ENCODE peak calls at places on chromosome 11, in seven cellular contexts. P is transverse colon, L is endothelial cell, H is BJ, V is A549, S is H9, U is astrocyte. C is an unnamed sample.

GRCh38 chr11:76310832-76311231 is 70.1 kb downstream of the THAP12 start:
- DNase-seq in P (no peak), L (no peak), H (no peak), V (no peak), S (no peak), U (no peak), C (no peak)

GRCh38 chr11:45663486-45664375 is 1.7 kb downstream of the CHST1 start:
- DNase-seq in P (no peak), L (no peak), H (no peak), V (no peak), S (no peak), U (no peak), C (no peak)

GRCh38 chr11:80103149-80103859 is 662.5 kb upstream of the TENM4 start:
- DNase-seq in P (no peak), L (no peak), H (peak; percentile 96), V (no peak), S (no peak), U (peak; percentile 94), C (no peak)

GRCh38 chr11:61918251-61919112 is 1.1 kb upstream of the RAB3IL1 start:
- DNase-seq in P (no peak), L (no peak), H (no peak), V (no peak), S (no peak), U (no peak), C (no peak)

GRCh38 chr11:98423933-98424332 is 596.8 kb upstream of the CNTN5 start:
- DNase-seq in P (no peak), L (no peak), H (no peak), V (no peak), S (no peak), U (no peak), C (no peak)

GRCh38 chr11:82980947-82981346 is 79.4 kb downstream of the DDIAS start:
- DNase-seq in P (no peak), L (no peak), H (no peak), V (no peak), S (no peak), U (no peak), C (no peak)

GRCh38 chr11:74004046-74004693 is 4.7 kb downstream of the UCP3 start:
- DNase-seq in P (no peak), L (no peak), H (no peak), V (no peak), S (no peak), U (no peak), C (no peak)

GRCh38 chr11:18737642-18738041 is 11.7 kb upstream of the IGSF22 start:
- DNase-seq in P (no peak), L (no peak), H (no peak), V (no peak), S (no peak), U (no peak), C (no peak)

GRCh38 chr11:8277691-8278090 is 14.0 kb upstream of the LMO1 start:
- DNase-seq in P (no peak), L (no peak), H (no peak), V (no peak), S (no peak), U (no peak), C (no peak)

GRCh38 chr11:100932474-100933100 is 197.0 kb downstream of the PGR start:
- DNase-seq in P (no peak), L (no peak), H (no peak), V (peak; percentile 17), S (no peak), U (no peak), C (no peak)

GRCh38 chr11:41085123-41085522 is 374.3 kb downstream of the LRRC4C start:
- DNase-seq in P (no peak), L (no peak), H (no peak), V (no peak), S (no peak), U (no peak), C (no peak)

GRCh38 chr11:22491826-22492225 is 133.8 kb downstream of the FANCF start:
- DNase-seq in P (no peak), L (no peak), H (peak; percentile 26), V (no peak), S (peak; percentile 33), U (peak; percentile 77), C (peak; percentile 18)

GRCh38 chr11:27039873-27040272 is 742 bp upstream of the BBOX1 start:
- DNase-seq in P (no peak), L (no peak), H (no peak), V (no peak), S (no peak), U (no peak), C (no peak)

GRCh38 chr11:46710821-46711269 is 8.2 kb upstream of the F2 start:
- DNase-seq in P (peak; percentile 17), L (no peak), H (peak; percentile 88), V (no peak), S (no peak), U (peak; percentile 97), C (no peak)

GRCh38 chr11:60204922-60205321 is 22.0 kb upstream of the MS4A6A start:
- DNase-seq in P (no peak), L (no peak), H (no peak), V (no peak), S (no peak), U (no peak), C (no peak)

GRCh38 chr11:22207162-22207561 is 14.3 kb downstream of the ANO5 start:
- DNase-seq in P (no peak), L (no peak), H (no peak), V (no peak), S (no peak), U (no peak), C (no peak)

GRCh38 chr11:34565417-34566208 is 52.0 kb upstream of the ELF5 start:
- DNase-seq in P (no peak), L (peak; percentile 26), H (no peak), V (peak; percentile 14), S (peak; percentile 57), U (no peak), C (no peak)

DNA sequence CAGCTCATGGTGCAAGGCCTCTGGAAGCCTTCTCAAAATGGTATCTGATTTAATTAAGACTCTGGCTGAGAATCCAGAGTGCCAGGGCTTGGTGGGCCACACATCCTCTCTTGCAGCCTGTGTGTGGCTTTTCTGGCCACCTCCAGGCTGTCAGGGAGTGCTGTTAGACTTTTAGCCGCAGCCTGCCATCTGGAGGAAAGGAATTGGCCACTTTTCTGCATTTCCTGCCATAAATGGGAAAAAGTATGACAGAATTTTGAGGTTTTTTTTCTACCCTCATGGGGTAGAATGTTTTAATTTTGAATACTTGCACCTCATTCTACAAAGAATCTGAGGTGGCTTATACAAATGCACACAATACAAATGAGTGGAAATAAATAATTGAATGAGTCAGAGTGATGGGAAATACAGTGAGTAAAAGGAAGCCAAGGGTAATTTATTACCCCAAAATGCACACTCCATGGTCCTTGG is 218.4 kb downstream of the ADAMTS15 start:
- DNase-seq in P (no peak), L (no peak), H (no peak), V (no peak), S (no peak), U (peak; percentile 73), C (no peak)
- TF ChIP-seq CTCF in P (no peak), L (no peak), H (peak; percentile 34), V (no peak), S (no peak), U (no peak), C (no peak)

GRCh38 chr11:78149646-78150045 is 10.2 kb upstream of the ALG8 start:
- DNase-seq in P (no peak), L (no peak), H (no peak), V (peak; percentile 18), S (no peak), U (peak; percentile 43), C (no peak)
- TF ChIP-seq CTCF in P (no peak), L (no peak), H (peak; percentile 43), V (peak; percentile 39), S (no peak), U (peak; percentile 27), C (no peak)

DNA sequence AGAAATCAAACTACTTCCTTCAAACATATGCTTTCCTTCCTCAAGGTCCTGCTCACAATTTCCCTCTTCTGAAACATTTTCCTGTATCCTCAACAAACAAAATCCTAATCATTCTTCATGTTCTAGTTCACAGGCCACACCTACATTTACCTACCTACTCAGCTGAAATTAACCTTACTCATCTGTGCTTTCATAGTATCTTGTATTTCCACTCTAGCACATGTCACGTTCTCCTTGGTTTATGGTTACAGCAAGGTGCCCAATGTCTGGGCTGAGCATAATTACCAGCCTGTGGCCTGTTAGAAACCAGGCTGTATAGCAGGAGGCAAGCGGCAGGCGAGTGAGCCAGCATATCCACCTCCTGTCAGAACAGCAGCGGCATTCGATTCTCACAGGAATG is 13.2 kb downstream of the DCUN1D5 start:
- DNase-seq in P (no peak), L (no peak), H (no peak), V (no peak), S (no peak), U (no peak), C (no peak)
- TF ChIP-seq CTCF in P (no peak), L (no peak), H (no peak), V (no peak), S (no peak), U (no peak), C (no peak)

GRCh38 chr11:95349345-95349942 is 118.4 kb upstream of the SESN3 start:
- DNase-seq in P (no peak), L (no peak), H (no peak), V (no peak), S (no peak), U (no peak), C (no peak)
- TF ChIP-seq CTCF in P (no peak), L (no peak), H (no peak), V (no peak), S (no peak), U (no peak), C (no peak)

GRCh38 chr11:65352783-65353182 is 1.8 kb upstream of the TIGD3 start:
- DNase-seq in P (no peak), L (no peak), H (no peak), V (peak; percentile 36), S (no peak), U (no peak), C (no peak)
- TF ChIP-seq CTCF in P (no peak), L (no peak), H (peak; percentile 35), V (peak; percentile 52), S (peak; percentile 46), U (peak; percentile 40), C (no peak)

GRCh38 chr11:67666676-67667489 is 7.5 kb downstream of the ALDH3B2 start:
- DNase-seq in P (no peak), L (no peak), H (no peak), V (no peak), S (no peak), U (no peak), C (no peak)

GRCh38 chr11:67664213-67664585 is 10.2 kb downstream of the ALDH3B2 start:
- DNase-seq in P (no peak), L (no peak), H (no peak), V (no peak), S (no peak), U (no peak), C (no peak)

GRCh38 chr11:67666303-67666645 is 8.1 kb downstream of the ALDH3B2 start:
- DNase-seq in P (no peak), L (no peak), H (no peak), V (no peak), S (no peak), U (no peak), C (no peak)

GRCh38 chr11:67664696-67665536 is 9.5 kb downstream of the ALDH3B2 start:
- DNase-seq in P (no peak), L (no peak), H (no peak), V (no peak), S (no peak), U (no peak), C (no peak)

GRCh38 chr11:67665537-67666302 is 8.7 kb downstream of the ALDH3B2 start:
- DNase-seq in P (peak; percentile 59), L (no peak), H (no peak), V (no peak), S (no peak), U (no peak), C (peak; percentile 77)
- TF ChIP-seq CTCF in P (peak; percentile 43), L (no peak), H (no peak), V (peak; percentile 34), S (no peak), U (no peak), C (peak; percentile 53)